ENCODE peak calls at places on chromosome 14, in ten cellular contexts. X, E, K, A, Z, T, D, U, C and P are unnamed samples.

GRCh38 chr14:75442166-75442565 is 14.3 kb downstream of the JDP2 start:
- DNase-seq in D (no peak), Z (no peak), X (no peak), C (no peak), E (no peak), T (no peak), U (no peak), A (no peak), K (no peak), P (no peak)

GRCh38 chr14:82501554-82501953 is 967.9 kb upstream of the SEL1L start:
- DNase-seq in A (no peak), Z (no peak), D (no peak), C (no peak), U (no peak), E (no peak), T (no peak), K (no peak), X (no peak), P (no peak)

GRCh38 chr14:61476105-61476736 is 154.8 kb downstream of the PRKCH start:
- DNase-seq in D (no peak), X (no peak), K (no peak), T (no peak), Z (no peak), U (no peak), C (no peak), E (no peak), A (no peak), P (no peak)

GRCh38 chr14:54815016-54815415 is 87.6 kb downstream of the GCH1 start:
- DNase-seq in K (no peak), X (peak; percentile 13), D (peak; percentile 20), A (no peak), T (no peak), Z (no peak), U (no peak), E (no peak), C (no peak), P (peak; percentile 83)

GRCh38 chr14:99234982-99235491 is 37.0 kb downstream of the BCL11B start:
- DNase-seq in C (no peak), D (no peak), A (no peak), U (no peak), E (no peak), Z (no peak), X (no peak), K (no peak), T (no peak), P (no peak)

GRCh38 chr14:31084385-31084784 is 58.2 kb upstream of the STRN3 start:
- DNase-seq in T (no peak), Z (peak; percentile 49), A (no peak), U (no peak), K (no peak), D (no peak), C (no peak), E (no peak), X (no peak), P (no peak)

GRCh38 chr14:55697358-55697985 is 117.5 kb downstream of the KTN1 start:
- DNase-seq in E (no peak), T (no peak), A (no peak), Z (no peak), D (no peak), X (no peak), K (no peak), U (no peak), C (no peak), P (no peak)

GRCh38 chr14:96038558-96038919 is 623 bp upstream of the C14orf132 start:
- DNase-seq in X (no peak), U (no peak), E (no peak), C (no peak), T (no peak), Z (no peak), A (no peak), D (no peak), K (no peak), P (no peak)

GRCh38 chr14:60134702-60135101 is 30.5 kb downstream of the DHRS7 start:
- DNase-seq in E (no peak), Z (no peak), C (no peak), A (no peak), U (no peak), D (no peak), T (no peak), K (no peak), X (no peak), P (no peak)

GRCh38 chr14:34201909-34202622 is 251.2 kb upstream of the EGLN3 start:
- DNase-seq in A (no peak), C (no peak), U (no peak), D (no peak), E (no peak), T (no peak), Z (no peak), X (no peak), K (no peak), P (no peak)

GRCh38 chr14:64296561-64296960 is 2.4 kb upstream of the ESR2 start:
- DNase-seq in T (peak; percentile 47), D (peak; percentile 15), C (no peak), U (no peak), E (no peak), K (no peak), Z (no peak), X (peak; percentile 38), A (no peak), P (peak; percentile 27)

GRCh38 chr14:53840444-53840843 is 116.2 kb downstream of the BMP4 start:
- DNase-seq in D (no peak), E (no peak), A (peak; percentile 49), K (no peak), U (no peak), Z (no peak), X (no peak), C (no peak), T (no peak), P (no peak)

GRCh38 chr14:85316701-85317100 is 213.2 kb upstream of the FLRT2 start:
- DNase-seq in D (peak; percentile 15), E (no peak), K (no peak), Z (no peak), U (no peak), C (no peak), X (no peak), T (no peak), A (no peak), P (no peak)

GRCh38 chr14:65239143-65239672 is 136.9 kb upstream of the MAX start:
- DNase-seq in K (no peak), X (peak; percentile 62), Z (no peak), E (no peak), A (no peak), U (no peak), C (no peak), T (no peak), D (peak; percentile 77), P (peak; percentile 97)

GRCh38 chr14:100138082-100138787 is 21.2 kb downstream of the DEGS2 start:
- DNase-seq in E (no peak), D (no peak), X (no peak), A (no peak), T (no peak), K (no peak), U (no peak), Z (peak; percentile 61), C (no peak), P (no peak)

GRCh38 chr14:65156568-65157366 is 54.5 kb upstream of the MAX start:
- DNase-seq in U (peak; percentile 75), D (peak; percentile 78), X (peak; percentile 59), A (no peak), Z (peak; percentile 51), C (peak; percentile 53), T (no peak), K (no peak), E (peak; percentile 24), P (peak; percentile 96)

GRCh38 chr14:99686557-99687283 is 2.6 kb downstream of the CYP46A1 start:
- DNase-seq in X (no peak), C (no peak), Z (no peak), E (peak; percentile 49), U (no peak), A (no peak), D (no peak), T (peak; percentile 14), K (peak; percentile 56), P (no peak)

GRCh38 chr14:73272393-73272792 is 35.1 kb downstream of the PAPLN start:
- DNase-seq in D (no peak), K (no peak), U (no peak), A (no peak), X (no peak), E (no peak), T (no peak), Z (no peak), C (no peak), P (no peak)
- TF ChIP-seq CTCF in D (no peak), K (no peak), U (no peak), A (no peak), X (no peak), E (no peak), T (no peak), Z (no peak), C (no peak), P (no peak)

GRCh38 chr14:103296987-103297386 is 37.0 kb upstream of the EIF5 start:
- DNase-seq in D (no peak), X (no peak), U (peak; percentile 25), K (peak; percentile 46), E (no peak), C (no peak), T (no peak), Z (no peak), A (no peak), P (no peak)
- TF ChIP-seq CTCF in D (no peak), X (peak; percentile 9), U (no peak), K (no peak), E (peak; percentile 15), C (no peak), T (no peak), Z (no peak), A (no peak), P (peak; percentile 2)

GRCh38 chr14:46325157-46325556 is 326.4 kb downstream of the RPL10L start:
- DNase-seq in X (no peak), U (no peak), C (no peak), E (no peak), T (no peak), Z (no peak), K (no peak), A (no peak), D (no peak), P (no peak)
- TF ChIP-seq CTCF in X (no peak), U (no peak), C (no peak), E (no peak), T (no peak), Z (no peak), K (no peak), A (no peak), D (no peak), P (no peak)

DNA sequence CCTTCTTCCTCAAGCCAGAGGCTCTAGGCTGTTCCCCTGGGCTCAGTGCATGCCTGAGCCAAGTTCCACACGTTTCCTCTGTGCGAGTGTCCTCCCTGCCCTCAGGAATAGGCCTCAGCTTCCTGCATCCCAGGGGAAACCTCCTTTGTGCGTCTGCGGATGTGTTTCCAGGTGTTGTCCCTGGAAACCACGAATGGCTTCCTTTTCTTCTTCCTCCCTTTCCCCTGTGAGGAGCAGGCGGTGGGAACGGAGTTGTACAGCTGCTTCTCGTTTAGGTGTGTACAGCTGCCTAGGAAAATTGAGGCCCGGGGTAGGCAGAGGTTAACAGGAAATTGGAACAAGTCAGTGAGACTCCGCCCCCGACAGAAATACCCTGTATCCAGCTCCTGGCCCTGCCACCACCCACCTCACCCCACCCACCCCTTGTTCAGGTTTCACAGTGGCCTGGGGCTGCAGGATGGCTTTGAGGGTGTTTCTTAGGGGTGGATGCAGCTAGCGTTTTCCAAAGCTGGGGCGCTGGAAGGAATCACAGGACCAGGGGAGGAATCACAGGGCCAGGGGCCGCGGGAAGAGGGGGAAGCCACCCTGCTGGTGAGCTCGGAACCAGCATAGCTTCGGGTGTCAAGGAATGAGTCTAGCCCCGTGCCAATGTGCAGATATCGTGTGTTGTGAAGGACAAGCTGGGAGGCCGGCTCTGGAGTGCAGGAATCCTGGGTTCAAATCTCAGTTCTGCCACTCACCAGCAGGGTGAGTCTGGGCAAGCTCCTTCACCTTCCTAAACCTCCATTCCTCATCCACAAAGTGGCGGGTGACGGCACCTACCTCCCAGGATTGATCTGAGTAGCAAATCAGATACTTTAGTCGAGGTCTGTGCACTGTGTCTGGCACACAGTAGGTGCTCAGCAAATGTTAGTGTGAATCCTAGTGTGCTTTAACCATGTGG is 53.8 kb upstream of the RIN3 start:
- DNase-seq in Z (no peak), D (no peak), A (no peak), U (no peak), T (no peak), X (no peak), E (no peak), K (no peak), C (no peak), P (no peak)
- TF ChIP-seq CTCF in Z (no peak), D (no peak), A (no peak), U (peak; percentile 12), T (no peak), X (peak; percentile 18), E (peak; percentile 5), K (no peak), C (no peak), P (peak; percentile 17)